ENCODE peak calls at places on chromosomes 12 and 14, in ten cellular contexts. M is A549, N is HepG2, A is GM12878, F is SK-N-SH, T is K562, G is endothelial cell of umbilical vein, D is NB4, I is HCT116, B is H1. J is an unnamed sample.

GRCh38 chr14:104084251-104085002 is 1.1 kb upstream of the ASPG start:
- DNase-seq in I (no peak), M (no peak), B (no peak), T (no peak), N (no peak), G (no peak), D (no peak), F (no peak), A (no peak), J (no peak)

GRCh38 chr12:81866081-81866480 is 106.9 kb upstream of the PPFIA2 start:
- DNase-seq in G (no peak), I (no peak), N (no peak), A (no peak), M (no peak), D (no peak), F (no peak), T (no peak), B (no peak), J (no peak)

GRCh38 chr12:128795530-128796361 is 28.0 kb downstream of the SLC15A4 start:
- DNase-seq in B (no peak), I (no peak), G (peak), D (no peak), T (no peak), N (no peak), M (no peak), F (no peak), A (no peak), J (no peak)

GRCh38 chr12:15939111-15939510 is 28.0 kb downstream of the DERA start:
- DNase-seq in I (no peak), D (peak), G (no peak), F (no peak), B (no peak), T (no peak), A (no peak), M (no peak), N (peak), J (no peak)

GRCh38 chr14:76274324-76274723 is 101.6 kb upstream of the ESRRB start:
- DNase-seq in B (peak), D (no peak), N (no peak), M (no peak), F (no peak), G (no peak), T (no peak), I (no peak), A (no peak), J (no peak)

GRCh38 chr14:59407246-59407615 is 57.9 kb downstream of the GPR135 start:
- DNase-seq in M (no peak), T (no peak), A (no peak), G (peak), N (peak), F (no peak), B (no peak), I (no peak), D (no peak), J (no peak)

GRCh38 chr14:95549656-95550585 is 15.1 kb downstream of the GLRX5 start:
- DNase-seq in I (no peak), G (no peak), M (no peak), A (no peak), B (no peak), T (no peak), N (peak), D (no peak), F (no peak), J (no peak)

GRCh38 chr14:54572316-54572715 is 5.4 kb downstream of the SAMD4A start:
- DNase-seq in G (peak), D (peak), I (no peak), M (peak), B (no peak), N (peak), F (peak), T (peak), A (no peak), J (peak)

GRCh38 chr14:97185186-97185585 is 388.0 kb downstream of the VRK1 start:
- DNase-seq in N (no peak), D (peak), A (no peak), I (no peak), G (no peak), F (no peak), M (peak), B (peak), T (no peak), J (no peak)

GRCh38 chr12:70638639-70639349 is 1.6 kb upstream of the PTPRB start:
- DNase-seq in I (no peak), M (no peak), A (no peak), N (no peak), B (no peak), T (no peak), F (no peak), G (peak), D (no peak), J (no peak)

GRCh38 chr12:50351120-50352043 is 45.0 kb downstream of the FAM186A start:
- DNase-seq in T (peak), B (no peak), N (peak), I (no peak), D (no peak), A (no peak), M (peak), F (no peak), G (no peak), J (no peak)

GRCh38 chr12:65596514-65597010 is 227.7 kb upstream of the HMGA2 start:
- DNase-seq in D (no peak), G (no peak), N (no peak), B (no peak), M (no peak), A (no peak), F (no peak), T (no peak), I (no peak), J (no peak)

GRCh38 chr12:16581416-16581815 is 24.5 kb downstream of the LMO3 start:
- DNase-seq in B (no peak), A (no peak), M (no peak), D (no peak), I (no peak), G (no peak), N (peak), T (no peak), F (no peak), J (no peak)

GRCh38 chr14:105477659-105478623 is 3.3 kb downstream of the CRIP2 start:
- DNase-seq in I (no peak), D (peak), N (no peak), B (no peak), T (peak), F (no peak), G (no peak), M (no peak), A (no peak), J (no peak)

GRCh38 chr12:126726481-126727217 is 1540.3 kb upstream of the TMEM132C start:
- DNase-seq in D (no peak), I (no peak), F (peak), A (no peak), T (no peak), N (no peak), M (no peak), G (no peak), B (peak), J (no peak)

GRCh38 chr14:68340262-68340661 is 452.6 kb downstream of the ZFP36L1 start:
- DNase-seq in A (no peak), I (no peak), F (no peak), M (no peak), G (no peak), N (no peak), T (no peak), D (no peak), B (no peak), J (no peak)

GRCh38 chr14:58238252-58239247 is 6.1 kb upstream of the PSMA3 start:
- DNase-seq in T (peak), I (no peak), F (no peak), A (no peak), G (peak), D (no peak), M (no peak), B (no peak), N (no peak), J (no peak)

GRCh38 chr12:34396006-34396860 is 373.9 kb downstream of the ALG10 start:
- DNase-seq in B (peak), D (no peak), G (no peak), M (no peak), F (peak), I (no peak), N (no peak), T (peak), A (no peak), J (no peak)

GRCh38 chr12:104665296-104665695 is 208.5 kb downstream of the CHST11 start:
- DNase-seq in N (no peak), D (no peak), B (no peak), F (no peak), T (no peak), A (no peak), I (no peak), G (no peak), M (no peak), J (no peak)

GRCh38 chr12:53079226-53080117 is at the start of gene SPRYD3:
- DNase-seq in N (peak), G (peak), T (peak), I (peak), B (peak), D (peak), F (peak), A (peak), M (peak), J (peak)

GRCh38 chr12:53074999-53075370 is 4.2 kb downstream of the SPRYD3 start:
- DNase-seq in I (no peak), D (no peak), F (no peak), T (no peak), A (no peak), N (no peak), G (no peak), M (no peak), B (no peak), J (no peak)

GRCh38 chr12:53078425-53079225 is 565 bp downstream of the SPRYD3 start:
- DNase-seq in T (no peak), G (no peak), F (no peak), A (no peak), B (no peak), M (no peak), I (no peak), N (no peak), D (no peak), J (no peak)

GRCh38 chr12:53076461-53076860 is 2.7 kb downstream of the SPRYD3 start:
- DNase-seq in G (no peak), A (no peak), T (no peak), I (no peak), N (no peak), D (no peak), F (no peak), M (no peak), B (no peak), J (no peak)

GRCh38 chr12:53077030-53077429 is 2.2 kb downstream of the SPRYD3 start:
- DNase-seq in I (no peak), T (no peak), B (no peak), M (no peak), G (no peak), F (no peak), N (no peak), D (no peak), A (no peak), J (no peak)
- TF ChIP-seq MAX in I (no peak), T (no peak), B (no peak), M (no peak), G (no peak), F (no peak), N (no peak), D (no peak), A (no peak), J (no peak)

GRCh38 chr12:30880813-30881212 is 45.7 kb upstream of the TSPAN11 start:
- DNase-seq in N (no peak), F (no peak), B (no peak), I (no peak), D (no peak), G (no peak), M (no peak), A (no peak), T (no peak), J (no peak)

GRCh38 chr12:30877110-30877875 is 49.3 kb upstream of the TSPAN11 start:
- DNase-seq in N (no peak), G (no peak), A (no peak), F (no peak), D (no peak), I (no peak), B (no peak), M (no peak), T (no peak), J (no peak)

GRCh38 chr12:30878034-30878433 is 48.5 kb upstream of the TSPAN11 start:
- DNase-seq in F (no peak), N (no peak), A (no peak), T (no peak), B (no peak), M (no peak), I (no peak), G (no peak), D (no peak), J (no peak)

GRCh38 chr12:30882706-30883105 is 43.8 kb upstream of the TSPAN11 start:
- DNase-seq in D (peak), A (no peak), N (no peak), B (no peak), M (no peak), I (no peak), F (no peak), T (no peak), G (peak), J (no peak)

GRCh38 chr12:30880061-30880460 is 46.5 kb upstream of the TSPAN11 start:
- DNase-seq in M (no peak), N (no peak), B (no peak), I (no peak), F (no peak), D (no peak), A (no peak), G (peak), T (no peak), J (no peak)
- TF ChIP-seq MAX in M (no peak), N (no peak), B (no peak), I (no peak), F (no peak), D (no peak), A (no peak), G (no peak), T (no peak), J (no peak)

DNA sequence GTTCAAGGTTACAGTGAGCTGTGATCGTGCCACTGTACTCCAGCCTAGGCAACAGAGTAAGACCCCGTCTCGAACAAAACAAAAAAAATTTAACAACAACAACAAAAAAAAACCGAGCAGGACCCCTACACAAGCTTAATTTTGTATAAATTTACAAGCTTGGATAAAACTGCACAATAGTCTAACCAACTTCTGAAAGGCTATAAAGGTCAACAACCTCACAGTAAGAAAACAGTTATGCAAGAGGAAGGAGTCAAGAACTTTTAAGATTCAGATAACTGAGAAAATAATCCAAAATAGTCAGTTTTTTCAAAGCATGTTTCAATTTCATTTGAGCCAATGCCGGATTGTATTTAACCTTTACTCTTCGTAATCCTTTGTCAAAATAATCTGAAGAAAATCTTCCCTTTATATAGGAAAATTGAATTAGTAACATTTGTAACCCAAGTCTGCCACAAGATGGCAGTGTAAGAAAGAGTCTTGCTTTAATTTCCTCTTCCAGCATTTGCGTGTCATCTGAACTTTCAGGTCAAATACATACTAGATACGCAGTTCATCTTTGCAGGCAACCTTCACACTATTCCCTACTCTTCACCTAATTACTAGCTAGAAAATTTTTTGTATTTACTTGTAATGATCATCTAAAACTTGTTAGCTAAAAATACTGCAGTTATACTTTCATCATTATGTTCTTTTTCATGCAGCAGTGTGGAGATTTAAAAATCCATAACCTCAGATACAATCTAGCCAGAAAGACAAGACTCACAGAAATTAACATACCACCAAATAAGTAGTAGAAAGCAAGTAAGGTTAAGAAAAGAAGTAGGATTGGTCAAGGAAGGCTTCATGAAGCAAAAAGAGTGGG is 5.8 kb downstream of the CCNB1IP1 start:
- DNase-seq in F (peak), I (peak), D (peak), G (peak), T (no peak), N (peak), B (no peak), M (peak), A (peak), J (no peak)
- TF ChIP-seq MAX in F (no peak), I (no peak), D (no peak), G (no peak), T (no peak), N (no peak), B (no peak), M (no peak), A (no peak), J (no peak)

GRCh38 chr12:29428630-29429029 is 47.7 kb upstream of the ERGIC2 start:
- DNase-seq in B (no peak), F (no peak), I (peak), D (peak), N (no peak), M (peak), A (peak), G (peak), T (no peak), J (no peak)
- TF ChIP-seq MAX in B (no peak), F (no peak), I (no peak), D (peak), N (no peak), M (no peak), A (no peak), G (no peak), T (no peak), J (no peak)

DNA sequence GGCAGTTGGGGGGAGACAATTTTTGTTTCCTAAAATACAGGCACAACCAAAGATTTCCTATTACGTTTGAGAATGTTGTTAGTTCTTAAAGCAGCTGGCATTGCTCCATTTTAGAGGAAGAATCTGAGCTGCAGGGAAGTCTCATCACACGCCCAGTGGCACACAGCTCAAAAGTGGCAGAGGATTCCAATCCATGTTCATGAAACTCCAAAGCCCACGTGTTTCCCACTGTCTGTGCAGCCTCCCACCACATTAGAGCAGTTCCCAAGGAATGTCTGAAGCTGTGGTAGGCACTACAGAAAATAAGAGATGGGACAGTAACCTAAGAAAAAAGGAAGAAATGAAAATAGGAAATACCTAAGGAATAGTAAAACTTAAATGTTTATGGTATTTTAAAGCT is 6.1 kb upstream of the IL26 start:
- DNase-seq in M (no peak), F (no peak), B (no peak), D (no peak), I (no peak), A (no peak), T (no peak), N (no peak), G (no peak), J (no peak)
- TF ChIP-seq MAX in M (no peak), F (no peak), B (no peak), D (no peak), I (no peak), A (no peak), T (no peak), N (no peak), G (no peak), J (no peak)

J was measured in WTC11.